ENCODE peak calls at places on chromosomes 12 and 14, in eight cellular contexts. L is ovary, S is neural progenitor cell, Z is heart right ventricle, W is cardiac muscle cell, U is body of pancreas, D is fibroblast of lung, K is OCI-LY7. F is an unnamed sample. For H3K4me1, the result is how much of the 10 kb centered on the place peaks cover.

GRCh38 chr12:2119266-2119665 is 66.5 kb downstream of the CACNA1C start:
- DNase-seq in L (no peak), S (no peak), Z (no peak), W (no peak), U (no peak), D (no peak), K (no peak), F (no peak)

GRCh38 chr12:46371718-46372130 is 849 bp downstream of the SLC38A2 start:
- DNase-seq in L (peak), S (peak), Z (peak), W (peak), U (peak), D (peak), K (peak), F (peak)

GRCh38 chr14:49867831-49868719 is 15.5 kb upstream of the NEMF start:
- DNase-seq in L (peak), S (peak), Z (peak), W (peak), U (peak), D (peak), K (peak), F (peak)

GRCh38 chr12:1542599-1542998 is 51.8 kb downstream of the FBXL14 start:
- DNase-seq in L (no peak), S (no peak), Z (no peak), W (no peak), U (no peak), D (no peak), K (no peak), F (no peak)

GRCh38 chr14:59229653-59230406 is 41.4 kb downstream of the DAAM1 start:
- DNase-seq in L (no peak), S (no peak), Z (no peak), W (no peak), U (no peak), D (no peak), K (no peak), F (peak)

GRCh38 chr12:22477894-22478287 is 66.5 kb downstream of the C2CD5 start:
- DNase-seq in L (no peak), S (no peak), Z (no peak), W (peak), U (no peak), D (peak), K (no peak), F (peak)

GRCh38 chr12:19971396-19971802 is 396.9 kb upstream of the PDE3A start:
- DNase-seq in L (no peak), S (peak), Z (no peak), W (no peak), U (peak), D (peak), K (no peak), F (no peak)

GRCh38 chr14:32620724-32621123 is 291.6 kb downstream of the AKAP6 start:
- DNase-seq in L (no peak), S (no peak), Z (no peak), W (no peak), U (no peak), D (peak), K (no peak), F (no peak)

GRCh38 chr12:68636268-68636667 is 25.6 kb downstream of the RAP1B start:
- DNase-seq in L (no peak), S (no peak), Z (no peak), W (peak), U (no peak), D (peak), K (no peak), F (no peak)

GRCh38 chr12:4164591-4165558 is 108.7 kb upstream of the CCND2 start:
- DNase-seq in L (peak), S (peak), Z (peak), W (peak), U (no peak), D (peak), K (no peak), F (peak)

GRCh38 chr12:22781339-22781738 is 156.4 kb downstream of the ETNK1 start:
- DNase-seq in L (no peak), S (no peak), Z (no peak), W (no peak), U (no peak), D (no peak), K (no peak), F (no peak)

GRCh38 chr12:32437095-32437515 is 37.7 kb downstream of the FGD4 start:
- DNase-seq in L (no peak), S (no peak), Z (no peak), W (peak), U (no peak), D (peak), K (no peak), F (peak)

GRCh38 chr14:64966976-64967375 is 5.2 kb downstream of the RAB15 start:
- DNase-seq in L (no peak), S (no peak), Z (no peak), W (no peak), U (no peak), D (no peak), K (no peak), F (no peak)

GRCh38 chr12:107557589-107558100 is 128.0 kb upstream of the PWP1 start:
- DNase-seq in L (no peak), S (no peak), Z (no peak), W (no peak), U (no peak), D (no peak), K (no peak), F (no peak)

GRCh38 chr14:69259531-69260245 is at the start of gene GALNT16:
- DNase-seq in L (peak), S (peak), Z (peak), W (peak), U (no peak), D (peak), K (no peak), F (peak)

GRCh38 chr12:53380797-53381738 is 1.1 kb downstream of the SP1 start:
- DNase-seq in L (no peak), S (peak), Z (no peak), W (peak), U (no peak), D (peak), K (no peak), F (no peak)

GRCh38 chr12:464484-465267 is 4.9 kb downstream of the B4GALNT3 start:
- DNase-seq in L (no peak), S (no peak), Z (peak), W (no peak), U (no peak), D (peak), K (no peak), F (peak)

GRCh38 chr12:27431185-27431584 is 15.4 kb upstream of the SMCO2 start:
- DNase-seq in L (no peak), S (no peak), Z (no peak), W (no peak), U (no peak), D (no peak), K (no peak), F (no peak)

GRCh38 chr12:55996201-55996714 is 818 bp upstream of the SUOX start:
- DNase-seq in L (no peak), S (peak), Z (no peak), W (peak), U (peak), D (peak), K (peak), F (peak)

GRCh38 chr14:103290494-103290893 is 43.5 kb upstream of the EIF5 start:
- DNase-seq in L (no peak), S (no peak), Z (no peak), W (no peak), U (no peak), D (no peak), K (no peak), F (no peak)

GRCh38 chr12:5434647-5434968 is 2.7 kb downstream of the NTF3 start:
- DNase-seq in L (no peak), S (no peak), Z (no peak), W (no peak), U (no peak), D (no peak), K (no peak), F (no peak)

GRCh38 chr12:69879007-69879960 is 54.3 kb downstream of the MYRFL start:
- DNase-seq in L (peak), S (peak), Z (peak), W (peak), U (peak), D (peak), K (peak), F (peak)

GRCh38 chr12:49276304-49277290 is 11.7 kb downstream of the TUBA1C start:
- DNase-seq in L (no peak), S (no peak), Z (no peak), W (no peak), U (no peak), D (no peak), K (no peak), F (no peak)

GRCh38 chr14:39430762-39431415 is 1.3 kb downstream of the FBXO33 start:
- DNase-seq in L (no peak), S (no peak), Z (peak), W (no peak), U (no peak), D (peak), K (peak), F (no peak)

GRCh38 chr12:124008629-124009028 is 35.6 kb downstream of the ZNF664 start:
- DNase-seq in L (no peak), S (no peak), Z (no peak), W (no peak), U (no peak), D (no peak), K (no peak), F (no peak)

GRCh38 chr12:44002607-44003006 is 166.7 kb downstream of the TMEM117 start:
- DNase-seq in L (no peak), S (no peak), Z (no peak), W (no peak), U (no peak), D (no peak), K (no peak), F (no peak)

GRCh38 chr14:99982449-99983250 is 82.6 kb upstream of the EVL start:
- DNase-seq in L (peak), S (peak), Z (no peak), W (peak), U (peak), D (peak), K (peak), F (peak)

GRCh38 chr12:105522166-105522825 is 191.8 kb downstream of the C12orf75 start:
- DNase-seq in L (no peak), S (no peak), Z (no peak), W (peak), U (no peak), D (peak), K (no peak), F (no peak)

GRCh38 chr12:1612196-1612595 is 16.8 kb upstream of the WNT5B start:
- DNase-seq in L (no peak), S (no peak), Z (no peak), W (peak), U (no peak), D (peak), K (no peak), F (no peak)

GRCh38 chr12:89236237-89236636 is 116.1 kb downstream of the DUSP6 start:
- DNase-seq in L (no peak), S (no peak), Z (no peak), W (no peak), U (no peak), D (peak), K (no peak), F (no peak)

GRCh38 chr12:107242189-107242588 is 148.8 kb upstream of the CRY1 start:
- DNase-seq in L (no peak), S (no peak), Z (no peak), W (no peak), U (no peak), D (peak), K (no peak), F (no peak)

GRCh38 chr12:113149361-113150150 is at the start of gene CFAP73:
- DNase-seq in L (peak), S (peak), Z (peak), W (peak), U (peak), D (peak), K (no peak), F (peak)

GRCh38 chr12:121214855-121215745 is 5.2 kb downstream of the P2RX4 start:
- DNase-seq in L (no peak), S (no peak), Z (no peak), W (peak), U (peak), D (peak), K (no peak), F (peak)

GRCh38 chr12:108827941-108828340 is 29.4 kb downstream of the SSH1 start:
- DNase-seq in L (no peak), S (no peak), Z (no peak), W (no peak), U (no peak), D (peak), K (no peak), F (no peak)
- H3K4me1 ChIP-seq in L (under half), S (under half), Z (half or more), W (under half), U (under half), D (under half), K (under half), F (half or more)

GRCh38 chr14:55118761-55119160 is 10.3 kb upstream of the LGALS3 start:
- DNase-seq in L (no peak), S (no peak), Z (no peak), W (no peak), U (no peak), D (no peak), K (no peak), F (no peak)
- H3K4me1 ChIP-seq in L (under half), S (under half), Z (half or more), W (under half), U (under half), D (under half), K (under half), F (under half)

GRCh38 chr12:15987696-15988095 is 76.6 kb downstream of the DERA start:
- DNase-seq in L (no peak), S (no peak), Z (peak), W (no peak), U (peak), D (no peak), K (no peak), F (no peak)
- H3K4me1 ChIP-seq in L (under half), S (under half), Z (under half), W (under half), U (under half), D (under half), K (under half), F (under half)

DNA sequence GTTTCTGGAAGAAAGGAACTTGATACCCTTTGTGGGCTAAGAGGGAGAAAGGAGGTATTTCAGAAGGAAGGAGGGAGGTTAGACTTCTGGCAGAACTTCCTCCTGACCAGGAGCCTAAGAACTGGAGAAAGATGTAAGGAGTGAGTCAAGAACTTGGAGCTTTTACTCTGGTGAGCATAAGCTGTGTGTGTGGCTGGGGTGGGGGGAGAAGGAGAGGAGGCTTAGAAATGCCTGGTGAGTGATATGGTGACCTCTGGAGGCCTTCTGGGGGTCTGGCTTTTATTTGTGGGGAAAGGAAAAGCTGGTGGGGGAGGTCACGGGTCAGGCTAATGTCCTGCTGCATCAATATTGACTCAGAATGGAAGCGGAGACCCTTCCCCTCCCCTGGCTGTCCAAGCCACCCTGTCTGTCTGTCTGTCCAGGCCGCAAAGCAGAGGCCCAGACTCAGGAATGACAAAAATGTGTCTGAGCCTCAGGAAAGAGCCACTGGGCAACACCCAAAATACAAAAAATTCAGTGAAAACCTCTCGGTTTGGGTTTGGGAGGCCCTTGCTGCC is 4.8 kb downstream of the LRP1 start:
- DNase-seq in L (no peak), S (peak), Z (no peak), W (peak), U (no peak), D (peak), K (no peak), F (peak)
- H3K4me1 ChIP-seq in L (under half), S (half or more), Z (half or more), W (under half), U (under half), D (half or more), K (under half), F (half or more)

GRCh38 chr14:74579447-74580274 is 32.4 kb downstream of the LTBP2 start:
- DNase-seq in L (no peak), S (no peak), Z (no peak), W (peak), U (no peak), D (peak), K (no peak), F (peak)
- H3K4me1 ChIP-seq in L (half or more), S (under half), Z (under half), W (under half), U (under half), D (half or more), K (under half), F (half or more)

F was measured in osteoblast.